ENCODE peak calls at places on chromosomes 13 and 19, in six cellular contexts. Z, T, G, S, I and B are unnamed samples.

GRCh38 chr19:41541990-41542584 is 33.9 kb upstream of the CEACAM21 start:
- DNase-seq in Z (peak), T (peak), G (no peak), S (peak), I (no peak), B (no peak)

GRCh38 chr19:42628411-42629135 is 33.8 kb upstream of the CEACAM8 start:
- DNase-seq in Z (no peak), T (no peak), G (no peak), S (no peak), I (no peak), B (no peak)

GRCh38 chr19:10612515-10613119 is 12.7 kb upstream of the SLC44A2 start:
- DNase-seq in Z (peak), T (no peak), G (peak), S (peak), I (peak), B (no peak)

GRCh38 chr13:33265607-33266006 is 19.9 kb downstream of the STARD13 start:
- DNase-seq in Z (no peak), T (no peak), G (no peak), S (no peak), I (no peak), B (no peak)

GRCh38 chr19:29323046-29323971 is 110.4 kb upstream of the UQCRFS1 start:
- DNase-seq in Z (no peak), T (no peak), G (no peak), S (no peak), I (no peak), B (no peak)

GRCh38 chr13:70568571-70568970 is 460.3 kb upstream of the KLHL1 start:
- DNase-seq in Z (no peak), T (peak), G (peak), S (no peak), I (peak), B (peak)

GRCh38 chr19:46840157-46840942 is 10.3 kb downstream of the AP2S1 start:
- DNase-seq in Z (peak), T (no peak), G (no peak), S (peak), I (no peak), B (no peak)

GRCh38 chr13:24254151-24254810 is 55.1 kb upstream of the C1QTNF9 start:
- DNase-seq in Z (no peak), T (no peak), G (no peak), S (no peak), I (no peak), B (no peak)

GRCh38 chr19:56983148-56983547 is 136.6 kb upstream of the USP29 start:
- DNase-seq in Z (no peak), T (no peak), G (no peak), S (no peak), I (no peak), B (no peak)

GRCh38 chr13:107650081-107650701 is 565.1 kb downstream of the LIG4 start:
- DNase-seq in Z (peak), T (peak), G (peak), S (peak), I (no peak), B (peak)

GRCh38 chr13:74444877-74445479 is 310.8 kb upstream of the KLF12 start:
- DNase-seq in Z (no peak), T (no peak), G (no peak), S (no peak), I (no peak), B (no peak)

GRCh38 chr19:5448374-5448773 is 6.8 kb upstream of the ZNRF4 start:
- DNase-seq in Z (no peak), T (no peak), G (no peak), S (no peak), I (no peak), B (no peak)

GRCh38 chr19:17073869-17074627 is 1.2 kb downstream of the HAUS8 start:
- DNase-seq in Z (no peak), T (no peak), G (no peak), S (no peak), I (no peak), B (no peak)

GRCh38 chr13:114151565-114152284 is 19.3 kb upstream of the RASA3 start:
- DNase-seq in Z (no peak), T (peak), G (peak), S (no peak), I (peak), B (peak)

GRCh38 chr13:113997845-113998751 is 24.2 kb upstream of the C13orf46 start:
- DNase-seq in Z (peak), T (no peak), G (no peak), S (peak), I (no peak), B (no peak)

GRCh38 chr13:38341149-38341692 is 8.4 kb upstream of the UFM1 start:
- DNase-seq in Z (no peak), T (no peak), G (no peak), S (no peak), I (no peak), B (no peak)

GRCh38 chr13:37446503-37446902 is 152.1 kb downstream of the POSTN start:
- DNase-seq in Z (no peak), T (no peak), G (no peak), S (no peak), I (no peak), B (peak)

GRCh38 chr19:21513651-21514050 is 8.2 kb downstream of the ZNF429 start:
- DNase-seq in Z (no peak), T (no peak), G (no peak), S (no peak), I (no peak), B (no peak)

GRCh38 chr19:19539738-19540703 is 2.0 kb downstream of the CILP2 start:
- DNase-seq in Z (peak), T (peak), G (no peak), S (peak), I (peak), B (no peak)

GRCh38 chr19:49336482-49337266 is 1.5 kb downstream of the CD37 start:
- DNase-seq in Z (no peak), T (no peak), G (peak), S (no peak), I (no peak), B (no peak)

GRCh38 chr19:2543463-2544442 is 67.8 kb downstream of the GADD45B start:
- DNase-seq in Z (peak), T (peak), G (peak), S (peak), I (peak), B (peak)
- TF ChIP-seq POLR2A in Z (no peak), T (no peak), G (peak), S (peak), I (peak), B (peak)

GRCh38 chr19:7646426-7646700 is 9.5 kb downstream of the STXBP2 start:
- DNase-seq in Z (no peak), T (no peak), G (no peak), S (no peak), I (no peak), B (no peak)
- TF ChIP-seq POLR2A in Z (no peak), T (no peak), G (no peak), S (no peak), I (no peak), B (no peak)

GRCh38 chr19:1249298-1249989 is 1.1 kb downstream of the MIDN start:
- DNase-seq in Z (peak), T (peak), G (peak), S (peak), I (peak), B (peak)
- TF ChIP-seq POLR2A in Z (peak), T (peak), G (peak), S (peak), I (peak), B (peak)

GRCh38 chr19:15105044-15105443 is 2.2 kb upstream of the SYDE1 start:
- DNase-seq in Z (no peak), T (no peak), G (no peak), S (no peak), I (no peak), B (no peak)

GRCh38 chr19:15109768-15110417 is 2.7 kb downstream of the SYDE1 start:
- DNase-seq in Z (no peak), T (no peak), G (no peak), S (no peak), I (no peak), B (no peak)

GRCh38 chr19:15108145-15108844 is 1.1 kb downstream of the SYDE1 start:
- DNase-seq in Z (no peak), T (no peak), G (no peak), S (no peak), I (no peak), B (no peak)

GRCh38 chr19:15108845-15109767 is 1.9 kb downstream of the SYDE1 start:
- DNase-seq in Z (no peak), T (no peak), G (no peak), S (no peak), I (no peak), B (no peak)

DNA sequence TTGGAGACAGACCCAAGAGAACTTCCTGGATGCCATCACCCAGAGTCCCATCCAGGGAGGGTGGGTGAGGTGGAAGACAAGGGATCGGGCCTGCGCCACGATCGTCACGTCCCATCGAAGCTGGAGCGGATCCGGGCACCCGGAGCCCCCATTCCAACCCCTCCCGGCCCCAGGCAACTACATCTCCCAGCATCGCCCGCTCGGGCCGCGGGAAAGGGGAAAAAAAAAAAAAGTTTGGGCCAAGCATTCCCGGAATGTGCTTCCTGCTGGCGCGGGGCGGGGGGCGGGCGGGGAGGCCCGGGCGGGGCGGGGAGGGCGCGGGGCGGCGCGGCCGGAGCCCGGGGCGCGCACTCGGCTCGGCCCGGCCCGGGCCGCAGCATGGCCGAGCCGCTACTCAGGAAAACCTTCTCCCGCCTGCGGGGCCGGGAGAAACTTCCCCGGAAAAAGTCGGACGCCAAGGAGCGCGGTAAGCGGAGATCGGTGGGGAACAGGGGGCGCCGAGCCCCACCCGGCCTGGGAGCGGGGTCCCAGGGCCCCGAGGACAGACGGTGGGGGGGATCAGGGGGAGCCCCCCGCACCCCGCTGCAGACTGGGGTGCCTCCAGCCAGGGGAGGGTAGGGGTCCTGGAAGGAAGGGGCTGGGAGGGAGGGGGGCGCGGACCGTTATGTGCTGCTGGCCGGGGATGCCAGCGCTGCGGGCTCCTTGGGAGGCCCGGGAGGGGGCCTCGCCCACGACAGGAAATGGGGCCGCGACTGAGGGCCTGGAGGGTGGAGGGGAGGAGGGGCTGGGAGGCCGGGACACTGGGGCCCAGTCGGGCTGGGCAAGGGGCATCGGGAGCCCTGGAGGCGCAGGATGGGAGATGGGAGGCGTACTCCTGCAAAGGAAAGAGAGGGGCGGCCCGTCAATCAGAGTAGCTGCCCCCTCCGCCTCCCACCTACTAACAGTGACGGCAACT is at the start of gene SYDE1:
- DNase-seq in Z (peak), T (no peak), G (no peak), S (peak), I (no peak), B (peak)
- TF ChIP-seq POLR2A in Z (no peak), T (no peak), G (peak), S (peak), I (no peak), B (peak)

DNA sequence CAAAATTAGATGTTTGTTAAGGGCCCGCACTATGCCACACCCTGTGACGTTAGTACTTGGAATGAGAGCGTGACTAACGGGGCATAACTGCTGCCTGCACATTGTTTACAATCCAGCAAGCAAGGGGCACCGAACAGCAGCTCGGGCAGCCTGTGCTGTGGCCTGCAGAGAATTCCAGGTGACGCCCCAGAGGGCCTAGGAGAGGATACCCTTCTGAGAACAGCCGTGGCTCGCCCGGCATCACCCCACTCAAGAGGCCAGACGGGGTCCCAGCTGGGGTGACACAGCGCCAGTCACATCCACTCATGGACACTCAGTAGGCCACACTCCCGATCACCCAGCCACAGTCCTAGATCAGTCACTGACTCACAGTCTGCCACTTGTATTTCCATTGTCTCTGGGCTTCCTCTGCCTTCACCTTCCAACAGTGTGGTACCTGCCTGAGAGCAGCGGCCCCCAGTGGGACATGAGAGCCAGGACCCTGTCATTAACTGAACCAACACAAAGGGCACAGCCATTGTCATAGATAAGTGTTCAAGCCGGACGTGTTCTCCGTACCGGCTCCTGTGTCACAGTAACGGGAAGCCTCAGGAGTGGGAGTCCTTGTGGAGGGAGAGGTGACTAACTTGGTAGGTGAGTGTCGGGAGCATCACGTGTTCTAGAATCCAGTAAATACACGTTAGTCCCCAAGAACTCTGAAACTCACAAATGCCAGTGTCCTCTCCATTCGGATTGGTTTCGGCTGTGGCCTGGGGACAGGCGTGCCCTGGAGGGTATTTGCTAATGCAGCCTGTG is 7.5 kb downstream of the ZNF331 start:
- DNase-seq in Z (peak), T (no peak), G (no peak), S (no peak), I (peak), B (peak)
- TF ChIP-seq POLR2A in Z (no peak), T (no peak), G (no peak), S (no peak), I (peak), B (peak)

GRCh38 chr19:2055871-2056809 is 5.1 kb upstream of the MKNK2 start:
- DNase-seq in Z (peak), T (peak), G (no peak), S (peak), I (peak), B (no peak)
- TF ChIP-seq POLR2A in Z (no peak), T (peak), G (peak), S (peak), I (peak), B (peak)

GRCh38 chr19:33878912-33879810 is 82.5 kb downstream of the KCTD15 start:
- DNase-seq in Z (peak), T (no peak), G (no peak), S (no peak), I (no peak), B (no peak)

GRCh38 chr19:33887891-33888290 is 91.2 kb downstream of the KCTD15 start:
- DNase-seq in Z (no peak), T (no peak), G (no peak), S (no peak), I (no peak), B (no peak)

GRCh38 chr19:33879818-33880575 is 83.3 kb downstream of the KCTD15 start:
- DNase-seq in Z (peak), T (no peak), G (no peak), S (peak), I (no peak), B (no peak)

GRCh38 chr19:33888665-33889064 is 92.0 kb downstream of the KCTD15 start:
- DNase-seq in Z (no peak), T (no peak), G (no peak), S (no peak), I (no peak), B (no peak)

DNA sequence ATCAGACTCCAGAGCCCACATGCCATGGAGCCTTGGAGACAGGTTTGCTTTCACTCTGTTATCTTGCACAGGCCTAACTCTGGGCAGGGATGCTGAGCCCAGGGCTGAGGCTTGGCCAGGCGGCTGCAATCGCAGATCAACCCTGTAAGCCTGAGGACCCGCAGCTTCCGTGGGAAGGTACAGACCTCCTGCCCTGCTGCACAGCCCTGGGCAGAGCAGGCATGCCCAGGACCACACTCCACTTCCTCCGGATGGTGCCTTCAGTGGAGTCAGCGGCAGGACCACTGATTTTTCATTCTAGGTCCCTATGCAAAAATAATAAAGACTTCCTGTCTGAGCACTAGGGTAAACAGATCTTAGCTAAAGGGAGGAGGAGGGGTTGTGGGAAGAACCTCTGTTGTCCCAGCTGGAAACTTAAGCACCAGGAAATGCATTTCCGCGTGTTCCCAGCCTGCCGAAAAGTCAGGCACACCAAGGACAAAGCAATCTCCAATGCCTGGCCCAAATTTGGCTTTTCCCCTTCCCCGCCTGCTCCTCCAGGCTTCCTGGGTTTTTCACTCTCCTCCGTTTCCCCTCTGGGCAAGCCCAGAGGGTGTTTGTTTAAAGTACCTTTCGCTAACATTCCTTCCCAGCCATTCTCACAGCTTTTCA is 87.3 kb downstream of the KCTD15 start:
- DNase-seq in Z (peak), T (no peak), G (peak), S (peak), I (no peak), B (no peak)
- TF ChIP-seq POLR2A in Z (no peak), T (no peak), G (no peak), S (no peak), I (no peak), B (no peak)

GRCh38 chr19:39433480-39434079 is 2.2 kb downstream of the RPS16 start:
- DNase-seq in Z (no peak), T (no peak), G (no peak), S (no peak), I (no peak), B (no peak)

GRCh38 chr19:39435499-39436349 is at the start of gene RPS16:
- DNase-seq in Z (peak), T (peak), G (peak), S (peak), I (peak), B (peak)

GRCh38 chr19:39436350-39436716 is 584 bp upstream of the RPS16 start:
- DNase-seq in Z (no peak), T (no peak), G (no peak), S (no peak), I (no peak), B (no peak)

GRCh38 chr19:39432677-39433025 is 3.1 kb downstream of the RPS16 start:
- DNase-seq in Z (no peak), T (no peak), G (no peak), S (no peak), I (no peak), B (no peak)

DNA sequence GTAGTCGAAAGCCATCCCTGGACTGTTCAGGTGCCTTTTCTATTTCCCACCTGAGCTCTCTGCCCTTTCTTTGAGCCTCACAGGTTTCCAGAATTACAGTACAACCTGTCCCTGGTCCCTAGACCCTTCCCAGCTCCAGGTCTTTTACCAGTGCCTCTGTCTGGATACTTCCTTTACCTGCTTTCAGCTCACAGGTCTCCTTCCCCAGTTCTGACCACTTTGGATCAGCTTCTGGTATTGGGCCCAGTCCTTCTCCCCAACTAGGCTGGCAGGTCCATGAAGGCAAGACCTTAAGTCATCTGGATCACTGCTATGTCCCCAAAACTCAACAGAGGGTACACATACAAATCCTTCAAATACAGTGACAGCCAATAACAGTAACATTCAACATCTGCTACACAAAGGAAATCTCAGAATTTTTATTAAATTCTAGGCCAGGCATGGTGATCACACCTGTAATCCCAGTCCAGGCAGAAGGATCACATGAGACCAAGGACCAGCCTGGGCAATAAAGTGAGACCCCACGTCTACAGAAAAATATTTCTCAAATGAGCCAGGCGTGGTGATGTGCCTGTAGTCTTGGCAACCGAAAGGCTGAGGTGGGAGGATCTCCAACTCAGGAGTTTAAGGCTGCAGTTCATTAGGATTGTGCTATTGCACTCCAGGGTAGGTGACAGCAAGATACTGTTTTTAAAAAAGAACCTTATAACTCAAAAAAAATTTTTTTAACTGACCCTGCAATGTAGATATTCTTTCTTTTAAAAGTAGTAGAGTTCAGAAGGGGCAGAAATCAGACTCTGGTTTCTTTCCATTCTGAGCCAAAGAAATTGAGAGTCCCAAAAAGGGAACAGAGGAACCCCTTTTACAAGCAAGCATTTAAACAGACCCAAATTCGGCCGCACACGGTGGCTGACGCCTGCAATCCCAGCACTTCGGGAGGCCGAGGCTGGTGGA is 1.3 kb downstream of the RPS16 start:
- DNase-seq in Z (no peak), T (no peak), G (no peak), S (no peak), I (no peak), B (no peak)
- TF ChIP-seq POLR2A in Z (no peak), T (no peak), G (no peak), S (no peak), I (no peak), B (no peak)